ENCODE peak calls at places on chromosomes 4 and X, in eight cellular contexts. W is left lung; B is CD4-positive, CD25-positive, alpha-beta regulatory T cell; I is tibial nerve; G is neuronal stem cell; H is thoracic aorta; C is Peyer's patch; A is fibroblast of lung. U is an unnamed sample. For H3K4me1 and H3K27me3, the result is how much of the 10 kb centered on the place peaks cover.

GRCh38 chr4:70958681-70959080 is 34.8 kb upstream of the DCK start:
- DNase-seq in C (no peak), A (peak), W (no peak), H (no peak), G (no peak), B (no peak), I (no peak), U (no peak)

GRCh38 chr4:170111100-170111499 is 21.3 kb upstream of the AADAT start:
- DNase-seq in G (no peak), H (no peak), I (no peak), A (no peak), W (no peak), C (no peak), B (no peak), U (no peak)

GRCh38 chrX:73401591-73402266 is 45.1 kb upstream of the CDX4 start:
- DNase-seq in G (peak), I (no peak), A (no peak), B (no peak), W (no peak), C (no peak), H (no peak), U (peak)

GRCh38 chr4:99811850-99812249 is 4.8 kb upstream of the DAPP1 start:
- DNase-seq in G (no peak), H (no peak), A (peak), W (no peak), I (peak), C (no peak), B (peak), U (no peak)

GRCh38 chr4:102263024-102263787 is 82.1 kb downstream of the SLC39A8 start:
- DNase-seq in G (peak), I (peak), C (no peak), A (peak), H (no peak), B (no peak), W (no peak), U (no peak)

GRCh38 chr4:5842456-5842855 is 50.4 kb downstream of the CRMP1 start:
- DNase-seq in W (no peak), A (no peak), G (no peak), B (no peak), H (no peak), I (no peak), C (no peak), U (no peak)

GRCh38 chr4:1199556-1200331 is 27.4 kb upstream of the SPON2 start:
- DNase-seq in A (no peak), I (no peak), G (no peak), C (peak), W (peak), H (no peak), B (no peak), U (no peak)

GRCh38 chr4:145098675-145099037 is 545 bp downstream of the ABCE1 start:
- DNase-seq in A (peak), W (no peak), G (no peak), I (peak), H (no peak), C (no peak), B (peak), U (no peak)

GRCh38 chr4:168732714-168733113 is 235.9 kb downstream of the PALLD start:
- DNase-seq in C (no peak), H (no peak), I (no peak), A (no peak), G (no peak), B (no peak), W (no peak), U (no peak)

GRCh38 chrX:129678176-129678880 is 23.6 kb upstream of the APLN start:
- DNase-seq in I (no peak), W (peak), A (peak), G (no peak), B (peak), C (peak), H (no peak), U (peak)

GRCh38 chrX:50903387-50904027 is 7.0 kb upstream of the BMP15 start:
- DNase-seq in A (peak), B (no peak), C (no peak), I (no peak), W (no peak), G (peak), H (no peak), U (peak)

GRCh38 chr4:40992472-40993298 is 221.7 kb downstream of the APBB2 start:
- DNase-seq in G (no peak), H (no peak), B (no peak), W (no peak), C (no peak), I (no peak), A (peak), U (no peak)

GRCh38 chr4:3657917-3658913 is 108.0 kb upstream of the ADRA2C start:
- DNase-seq in A (peak), W (no peak), I (no peak), B (no peak), C (no peak), H (peak), G (no peak), U (no peak)

GRCh38 chrX:69616520-69617203 is 749 bp downstream of the EDA start:
- DNase-seq in H (no peak), C (no peak), W (peak), G (no peak), A (no peak), I (peak), B (no peak), U (no peak)

GRCh38 chrX:133538148-133538547 is 122.9 kb upstream of the GPC4 start:
- DNase-seq in A (no peak), C (no peak), W (no peak), B (no peak), I (no peak), G (no peak), H (no peak), U (no peak)

GRCh38 chr4:65391814-65392213 is 278.5 kb downstream of the EPHA5 start:
- DNase-seq in B (no peak), H (no peak), G (no peak), A (no peak), W (no peak), I (no peak), C (no peak), U (no peak)
- H3K4me1 ChIP-seq in B (under half), H (under half), G (under half), A (under half), W (under half), I (under half), C (under half), U (under half)

DNA sequence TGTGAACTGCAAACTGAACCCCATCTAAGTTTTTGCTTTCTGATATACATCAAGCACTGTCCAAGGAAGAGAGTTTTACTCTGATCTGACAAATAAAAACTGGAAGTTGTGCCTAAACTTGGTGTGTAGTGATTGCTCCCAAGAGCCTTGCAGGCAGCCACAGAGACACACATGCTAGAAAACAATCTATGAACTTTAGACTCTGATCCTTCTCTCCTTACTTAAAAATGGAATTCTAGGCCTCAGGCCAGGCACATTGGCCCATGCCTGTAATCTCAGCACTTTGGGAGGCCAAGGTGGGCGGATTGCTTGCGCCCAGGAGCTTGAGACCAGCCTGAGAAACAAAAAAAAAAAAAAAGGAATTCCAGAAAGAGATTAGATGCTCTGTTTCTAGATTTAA is 45.7 kb upstream of the S100G start:
- DNase-seq in I (no peak), A (no peak), H (no peak), B (no peak), W (no peak), G (no peak), C (no peak), U (peak)
- H3K4me3 ChIP-seq in I (no peak), A (no peak), H (no peak), B (peak), W (no peak), G (no peak), C (no peak), U (no peak)

GRCh38 chrX:77455437-77455836 is 8.2 kb downstream of the FGF16 start:
- DNase-seq in C (no peak), B (no peak), H (no peak), A (no peak), G (no peak), I (no peak), W (no peak), U (no peak)
- H3K27me3 ChIP-seq in C (under half), B (under half), H (under half), A (under half), G (under half), I (under half), W (under half), U (under half)

DNA sequence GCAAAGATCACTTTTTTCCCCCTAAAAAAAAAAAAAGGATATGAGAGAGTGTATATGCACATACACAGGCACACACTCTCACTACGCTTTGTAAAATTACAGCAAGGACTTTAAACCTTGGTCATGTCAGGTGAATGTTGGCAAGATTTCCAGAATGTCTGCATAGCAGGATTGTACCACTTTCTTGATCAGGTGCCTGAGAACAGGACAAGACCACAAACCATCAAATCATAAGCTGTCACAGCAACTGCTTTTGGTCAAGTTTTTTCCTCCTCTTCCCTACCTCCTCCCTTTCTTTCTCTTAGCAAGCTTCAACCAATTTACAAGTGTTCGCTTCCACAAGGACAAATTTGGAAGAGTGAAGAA is 15.3 kb downstream of the PPARGC1A start:
- DNase-seq in W (no peak), A (no peak), C (no peak), H (no peak), I (no peak), G (no peak), B (no peak), U (no peak)
- H3K4me1 ChIP-seq in W (under half), A (under half), C (under half), H (under half), I (under half), G (under half), B (under half), U (under half)

DNA sequence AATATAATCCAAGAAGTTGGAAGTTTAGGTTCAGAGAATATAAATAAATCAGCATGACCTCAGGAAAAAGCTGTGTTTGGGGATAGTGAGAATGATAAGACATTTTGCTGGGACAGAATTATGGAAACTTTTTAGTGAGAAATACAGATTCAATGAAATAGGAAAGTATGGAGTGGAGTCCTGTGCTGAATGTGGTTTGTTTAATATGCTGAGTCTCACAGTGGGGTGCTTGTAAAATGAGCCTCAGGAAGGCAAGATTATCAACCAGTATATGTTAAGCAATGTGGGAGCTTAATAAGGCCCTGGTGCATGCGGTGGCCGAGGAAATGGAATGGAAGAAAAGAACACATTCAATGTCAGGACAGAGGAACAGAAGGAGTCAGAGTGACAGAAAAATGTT is 1554.7 kb upstream of the TENM3 start:
- DNase-seq in I (no peak), W (no peak), B (no peak), C (no peak), H (no peak), A (no peak), G (no peak), U (no peak)
- H3K4me3 ChIP-seq in I (no peak), W (no peak), B (no peak), C (no peak), H (no peak), A (no peak), G (no peak), U (no peak)